ENCODE peak calls at places on chromosome 11, in ten cellular contexts. R is heart right ventricle, M is fibroblast of lung, N is keratinocyte, L is neural progenitor cell, S is transverse colon, U is endothelial cell of umbilical vein, G is colonic mucosa, C is heart left ventricle, E is SK-N-SH. D is an unnamed sample.
A peak's percentile ranks its signal among the peaks of the same experiment; 100 is the strongest.

GRCh38 chr11:76773921-76774361 is 9.2 kb upstream of the TSKU start:
- DNase-seq in R (peak; percentile 65), M (no peak), N (no peak), L (no peak), S (no peak), U (no peak), G (no peak), C (no peak), E (no peak), D (peak; percentile 81)

GRCh38 chr11:130782361-130783221 is 133.7 kb downstream of the SNX19 start:
- DNase-seq in R (no peak), M (peak; percentile 64), N (no peak), L (peak; percentile 27), S (no peak), U (peak; percentile 66), G (no peak), C (no peak), E (no peak), D (peak; percentile 49)

GRCh38 chr11:95661159-95661558 is 128.4 kb downstream of the FAM76B start:
- DNase-seq in R (no peak), M (no peak), N (no peak), L (no peak), S (no peak), U (no peak), G (no peak), C (no peak), E (no peak), D (no peak)

GRCh38 chr11:39810358-39810757 is 1649.1 kb downstream of the LRRC4C start:
- DNase-seq in R (no peak), M (no peak), N (no peak), L (peak; percentile 33), S (no peak), U (no peak), G (no peak), C (no peak), E (no peak), D (no peak)

GRCh38 chr11:104650234-104650633 is 248.0 kb downstream of the CASP12 start:
- DNase-seq in R (no peak), M (no peak), N (no peak), L (peak; percentile 38), S (no peak), U (no peak), G (no peak), C (no peak), E (no peak), D (no peak)

GRCh38 chr11:790721-791564 is 1.1 kb upstream of the CEND1 start:
- DNase-seq in R (peak; percentile 13), M (peak; percentile 47), N (no peak), L (peak; percentile 63), S (no peak), U (no peak), G (no peak), C (no peak), E (peak; percentile 67), D (no peak)

GRCh38 chr11:57773026-57773598 is 11.5 kb downstream of the CTNND1 start:
- DNase-seq in R (no peak), M (no peak), N (no peak), L (no peak), S (no peak), U (no peak), G (no peak), C (no peak), E (no peak), D (no peak)

GRCh38 chr11:72695354-72695753 is 21.1 kb upstream of the PDE2A start:
- DNase-seq in R (no peak), M (no peak), N (no peak), L (no peak), S (no peak), U (no peak), G (no peak), C (no peak), E (no peak), D (no peak)

GRCh38 chr11:63569570-63569969 is 6.4 kb upstream of the PLAAT2 start:
- DNase-seq in R (no peak), M (no peak), N (no peak), L (no peak), S (no peak), U (no peak), G (no peak), C (no peak), E (no peak), D (no peak)

GRCh38 chr11:63574856-63575602 is 11.8 kb upstream of the PLAAT2 start:
- DNase-seq in R (no peak), M (peak; percentile 62), N (no peak), L (no peak), S (no peak), U (no peak), G (peak; percentile 37), C (no peak), E (no peak), D (peak; percentile 81)

GRCh38 chr11:63572026-63572688 is 9.0 kb upstream of the PLAAT2 start:
- DNase-seq in R (no peak), M (no peak), N (no peak), L (no peak), S (no peak), U (no peak), G (peak; percentile 4), C (no peak), E (no peak), D (no peak)

DNA sequence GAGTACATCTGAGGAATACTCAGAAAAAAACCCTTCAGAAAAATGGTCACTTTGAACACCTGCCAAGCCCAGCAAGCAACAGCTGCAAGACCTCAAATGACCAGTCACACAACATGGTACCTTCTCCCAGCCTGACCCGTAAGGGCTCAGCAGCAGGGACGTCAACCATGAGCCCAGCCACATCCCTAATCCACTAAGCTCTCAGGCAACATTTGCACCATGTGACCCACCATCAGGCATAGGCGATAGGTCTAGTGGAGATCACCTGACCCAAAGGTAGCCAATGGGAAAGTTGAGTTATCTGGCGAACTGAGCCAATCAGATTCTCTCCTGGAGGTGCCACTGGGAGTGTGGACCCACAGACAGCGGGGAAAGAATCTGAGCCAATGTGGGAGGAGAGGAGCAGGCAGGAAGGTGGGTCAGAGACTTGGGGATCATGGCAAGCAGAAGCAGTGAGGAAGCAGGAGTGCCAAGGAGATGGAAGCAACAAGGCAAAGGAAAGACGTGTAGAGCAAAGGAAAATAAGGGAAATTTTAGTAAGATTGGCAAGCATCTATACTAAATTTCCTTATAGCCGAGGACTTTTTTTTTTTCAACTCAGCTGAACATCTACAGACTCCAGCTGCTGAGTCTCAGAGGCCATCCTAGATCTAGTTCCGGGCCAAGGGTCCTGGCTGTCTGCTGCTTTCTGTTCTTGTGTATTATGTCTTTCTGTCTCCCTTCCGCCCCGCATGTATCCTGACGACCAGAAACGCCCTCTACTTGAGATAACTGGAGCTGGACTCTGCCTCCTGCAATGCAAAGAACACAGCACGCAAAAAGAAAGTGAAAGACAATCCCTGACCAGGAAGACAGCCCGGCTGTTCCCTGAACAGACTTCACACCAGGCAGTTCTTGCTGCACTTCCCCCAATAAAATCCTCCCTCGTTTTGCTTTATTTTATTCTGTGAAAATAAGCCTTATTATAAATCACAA is 11.0 kb upstream of the PLAAT2 start:
- DNase-seq in R (no peak), M (peak; percentile 91), N (no peak), L (no peak), S (peak; percentile 81), U (peak; percentile 32), G (peak; percentile 84), C (no peak), E (no peak), D (peak; percentile 30)
- TF ChIP-seq CTCF in R (peak; percentile 29), M (peak; percentile 29), N (no peak), L (no peak), S (no peak), U (no peak), G (no peak), C (peak; percentile 18), E (no peak), D (no peak)

GRCh38 chr11:102523887-102524286 is 6.7 kb downstream of the MMP7 start:
- DNase-seq in R (no peak), M (no peak), N (no peak), L (no peak), S (no peak), U (no peak), G (no peak), C (no peak), E (no peak), D (no peak)

GRCh38 chr11:102527041-102527440 is 3.5 kb downstream of the MMP7 start:
- DNase-seq in R (no peak), M (no peak), N (no peak), L (no peak), S (no peak), U (no peak), G (no peak), C (no peak), E (no peak), D (no peak)

GRCh38 chr11:102530558-102530957 is at the start of gene MMP7:
- DNase-seq in R (no peak), M (peak; percentile 66), N (no peak), L (no peak), S (no peak), U (peak; percentile 89), G (no peak), C (no peak), E (no peak), D (no peak)

GRCh38 chr11:102527701-102528100 is 2.8 kb downstream of the MMP7 start:
- DNase-seq in R (no peak), M (no peak), N (no peak), L (no peak), S (no peak), U (no peak), G (no peak), C (no peak), E (no peak), D (no peak)

DNA sequence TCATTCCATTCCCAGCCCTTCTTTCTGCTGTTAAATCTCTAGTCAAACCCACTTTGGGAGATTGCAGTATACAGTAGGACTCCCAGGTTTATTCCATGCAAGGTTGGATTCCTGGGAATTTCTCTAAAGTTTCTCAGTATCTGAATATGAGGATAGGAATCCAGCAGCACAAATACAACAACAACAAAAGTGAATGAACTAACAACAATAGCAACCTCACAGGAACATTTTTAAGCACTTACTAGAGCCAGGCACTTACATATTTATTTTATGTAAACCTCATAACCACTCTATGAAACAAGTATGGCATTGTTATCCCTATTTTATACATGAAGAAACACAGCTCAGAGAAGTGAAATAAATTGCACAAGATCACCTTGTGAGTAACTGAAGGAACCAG is 1.9 kb downstream of the MMP7 start:
- DNase-seq in R (no peak), M (no peak), N (no peak), L (no peak), S (no peak), U (no peak), G (no peak), C (no peak), E (no peak), D (no peak)
- H3K27ac ChIP-seq in R (no peak overlapping the region), M (no peak overlapping the region), N (peak overlapping the region; percentile 47), L (no peak overlapping the region), S (no peak overlapping the region), U (no peak overlapping the region), G (no peak overlapping the region), C (no peak overlapping the region), E (no peak overlapping the region), D (no peak overlapping the region)

GRCh38 chr11:12792590-12792989 is 118.4 kb downstream of the TEAD1 start:
- DNase-seq in R (no peak), M (peak; percentile 73), N (no peak), L (no peak), S (no peak), U (no peak), G (no peak), C (no peak), E (no peak), D (no peak)
- H3K36me3 ChIP-seq in R (no peaks in the 10 kb centered on the region), M (no peaks in the 10 kb centered on the region), N (peaks cover 7% of the 10 kb centered on the region), L (no peaks in the 10 kb centered on the region), S (no peaks in the 10 kb centered on the region), U (no peaks in the 10 kb centered on the region), G (no peaks in the 10 kb centered on the region), C (no peaks in the 10 kb centered on the region), E (peaks cover 24% of the 10 kb centered on the region), D (peaks cover 4% of the 10 kb centered on the region)

GRCh38 chr11:93478841-93479240 is 64.3 kb downstream of the SMCO4 start:
- DNase-seq in R (no peak), M (no peak), N (no peak), L (no peak), S (no peak), U (no peak), G (no peak), C (no peak), E (no peak), D (no peak)

GRCh38 chr11:93480756-93481155 is 62.4 kb downstream of the SMCO4 start:
- DNase-seq in R (no peak), M (no peak), N (no peak), L (no peak), S (no peak), U (no peak), G (no peak), C (no peak), E (no peak), D (no peak)

GRCh38 chr11:93481279-93481678 is 61.9 kb downstream of the SMCO4 start:
- DNase-seq in R (no peak), M (no peak), N (peak; percentile 32), L (no peak), S (peak; percentile 75), U (no peak), G (peak; percentile 76), C (no peak), E (no peak), D (no peak)

GRCh38 chr11:93484716-93485115 is 58.5 kb downstream of the SMCO4 start:
- DNase-seq in R (no peak), M (peak; percentile 77), N (no peak), L (no peak), S (no peak), U (no peak), G (no peak), C (no peak), E (peak; percentile 75), D (no peak)

GRCh38 chr11:93481696-93482095 is 61.5 kb downstream of the SMCO4 start:
- DNase-seq in R (no peak), M (no peak), N (peak; percentile 15), L (no peak), S (no peak), U (no peak), G (no peak), C (no peak), E (no peak), D (no peak)
- TF ChIP-seq CTCF in R (peak; percentile 32), M (no peak), N (no peak), L (no peak), S (no peak), U (no peak), G (no peak), C (no peak), E (no peak), D (no peak)

D was measured in tibial artery.